ENCODE peak calls at places on chromosomes 16 and 17, in five cellular contexts. K, H, F, D and J are unnamed samples.

GRCh38 chr16:10517868-10518267 is 62.5 kb downstream of the EMP2 start:
- DNase-seq in K (no peak), F (no peak), D (no peak), H (no peak), J (no peak)

GRCh38 chr16:49785970-49786369 is 69.9 kb downstream of the ZNF423 start:
- DNase-seq in F (no peak), K (no peak), H (no peak), D (no peak), J (no peak)

GRCh38 chr17:48262982-48263586 is 155.5 kb downstream of the SNX11 start:
- DNase-seq in H (no peak), D (no peak), K (no peak), F (no peak), J (peak; percentile 14)

GRCh38 chr16:81703177-81704155 is 75.6 kb upstream of the PLCG2 start:
- DNase-seq in D (peak; percentile 39), F (peak; percentile 87), K (no peak), H (no peak), J (no peak)

GRCh38 chr17:7929158-7930029 is at the start of gene KCNAB3:
- DNase-seq in F (peak; percentile 38), H (no peak), K (peak; percentile 53), D (peak; percentile 68), J (peak; percentile 87)

GRCh38 chr17:50081757-50082156 is 13.4 kb upstream of the PDK2 start:
- DNase-seq in K (no peak), D (no peak), H (no peak), F (no peak), J (no peak)

GRCh38 chr17:64216385-64217248 is 46.4 kb downstream of the TEX2 start:
- DNase-seq in K (no peak), H (peak; percentile 94), D (no peak), F (no peak), J (no peak)

GRCh38 chr17:79831367-79832210 is 7.7 kb downstream of the CBX4 start:
- DNase-seq in F (no peak), D (no peak), H (peak; percentile 73), K (no peak), J (peak; percentile 76)

GRCh38 chr16:83603981-83604570 is 203.7 kb upstream of the HSBP1 start:
- DNase-seq in K (no peak), F (no peak), H (no peak), D (no peak), J (no peak)

GRCh38 chr17:70060415-70060814 is 14.6 kb upstream of the KCNJ16 start:
- DNase-seq in F (no peak), H (no peak), D (no peak), K (no peak), J (no peak)

GRCh38 chr17:8398980-8399379 is 1.4 kb upstream of the RNF222 start:
- DNase-seq in H (no peak), F (no peak), K (no peak), D (no peak), J (no peak)

GRCh38 chr17:55496094-55496881 is 15.0 kb downstream of the SMIM36 start:
- DNase-seq in D (no peak), F (peak; percentile 74), H (peak; percentile 28), K (no peak), J (peak; percentile 94)

GRCh38 chr16:87956771-87957279 is 5.6 kb downstream of the BANP start:
- DNase-seq in H (peak; percentile 34), F (no peak), D (no peak), K (no peak), J (peak; percentile 72)

GRCh38 chr16:21023509-21024202 is 123.1 kb downstream of the LYRM1 start:
- DNase-seq in H (no peak), K (no peak), D (no peak), F (no peak), J (no peak)

GRCh38 chr16:75345711-75346110 is 87.6 kb downstream of the CFDP1 start:
- DNase-seq in D (no peak), K (no peak), H (no peak), F (no peak), J (no peak)

GRCh38 chr17:78923660-78924453 is 1.3 kb downstream of the TIMP2 start:
- DNase-seq in K (peak; percentile 47), F (peak; percentile 72), H (no peak), D (peak; percentile 69), J (no peak)

GRCh38 chr17:39750131-39751015 is 12.6 kb downstream of the GRB7 start:
- DNase-seq in D (peak; percentile 18), K (no peak), H (peak; percentile 84), F (no peak), J (peak; percentile 80)

GRCh38 chr16:30874244-30874820 is 19.5 kb downstream of the BCL7C start:
- DNase-seq in F (peak; percentile 75), H (no peak), K (no peak), D (no peak), J (no peak)

GRCh38 chr16:87780385-87780989 is 14.7 kb upstream of the KLHDC4 start:
- DNase-seq in D (peak; percentile 59), H (no peak), F (no peak), K (peak; percentile 27), J (no peak)

GRCh38 chr16:84084570-84085270 is 32.0 kb downstream of the MBTPS1 start:
- DNase-seq in K (peak; percentile 51), F (peak; percentile 56), D (peak; percentile 81), H (peak; percentile 78), J (peak; percentile 72)

GRCh38 chr16:11497851-11498289 is 88.8 kb downstream of the LITAF start:
- DNase-seq in D (no peak), H (peak; percentile 75), K (no peak), F (no peak), J (peak; percentile 77)

GRCh38 chr17:5772720-5773119 is 188.4 kb upstream of the NLRP1 start:
- DNase-seq in D (no peak), K (no peak), H (no peak), F (peak; percentile 87), J (peak; percentile 84)

GRCh38 chr16:3092501-3092991 is 6.5 kb downstream of the ZSCAN10 start:
- DNase-seq in F (no peak), D (no peak), H (no peak), K (no peak), J (no peak)

GRCh38 chr16:82699711-82700495 is 73.1 kb downstream of the CDH13 start:
- DNase-seq in F (no peak), H (no peak), D (no peak), K (no peak), J (peak; percentile 94)

DNA sequence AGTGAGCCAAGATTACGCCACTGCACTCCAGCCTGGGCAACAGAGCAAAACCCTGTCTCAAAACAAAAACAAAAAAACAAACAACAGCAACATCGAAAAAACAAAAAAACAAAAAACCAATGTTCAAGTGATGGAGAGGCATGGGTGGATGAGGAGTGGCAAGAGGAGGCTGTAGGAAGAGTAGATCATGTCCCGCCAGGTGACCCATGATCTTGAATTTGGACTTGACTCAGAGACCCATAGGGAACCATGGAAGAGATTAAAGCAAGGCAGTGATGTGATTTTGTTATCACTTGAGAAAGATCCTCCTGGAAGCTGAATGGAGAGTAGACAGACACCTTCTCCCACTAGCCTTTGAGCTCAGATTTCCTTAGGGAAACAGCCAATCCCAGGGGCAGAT is 11.2 kb downstream of the ABAT start:
- DNase-seq in H (no peak), F (no peak), D (no peak), K (no peak), J (no peak)
- H3K27ac ChIP-seq in H (peak overlapping the region; percentile 1), F (no peak overlapping the region), D (no peak overlapping the region), K (no peak overlapping the region), J (peak overlapping the region; percentile 48)

GRCh38 chr17:1375615-1376014 is 24.4 kb downstream of the YWHAE start:
- DNase-seq in H (no peak), D (peak; percentile 47), F (no peak), K (no peak), J (no peak)
- H3K27ac ChIP-seq in H (no peak overlapping the region), D (no peak overlapping the region), F (no peak overlapping the region), K (peak overlapping the region; percentile 37), J (peak overlapping the region; percentile 42)

GRCh38 chr16:24988593-24989338 is 26.4 kb downstream of the ARHGAP17 start:
- DNase-seq in H (peak; percentile 75), D (no peak), F (peak; percentile 94), K (no peak), J (peak; percentile 21)
- H3K27ac ChIP-seq in H (peak overlapping the region; percentile 78), D (no peak overlapping the region), F (peak overlapping the region; percentile 40), K (no peak overlapping the region), J (peak overlapping the region; percentile 55)

DNA sequence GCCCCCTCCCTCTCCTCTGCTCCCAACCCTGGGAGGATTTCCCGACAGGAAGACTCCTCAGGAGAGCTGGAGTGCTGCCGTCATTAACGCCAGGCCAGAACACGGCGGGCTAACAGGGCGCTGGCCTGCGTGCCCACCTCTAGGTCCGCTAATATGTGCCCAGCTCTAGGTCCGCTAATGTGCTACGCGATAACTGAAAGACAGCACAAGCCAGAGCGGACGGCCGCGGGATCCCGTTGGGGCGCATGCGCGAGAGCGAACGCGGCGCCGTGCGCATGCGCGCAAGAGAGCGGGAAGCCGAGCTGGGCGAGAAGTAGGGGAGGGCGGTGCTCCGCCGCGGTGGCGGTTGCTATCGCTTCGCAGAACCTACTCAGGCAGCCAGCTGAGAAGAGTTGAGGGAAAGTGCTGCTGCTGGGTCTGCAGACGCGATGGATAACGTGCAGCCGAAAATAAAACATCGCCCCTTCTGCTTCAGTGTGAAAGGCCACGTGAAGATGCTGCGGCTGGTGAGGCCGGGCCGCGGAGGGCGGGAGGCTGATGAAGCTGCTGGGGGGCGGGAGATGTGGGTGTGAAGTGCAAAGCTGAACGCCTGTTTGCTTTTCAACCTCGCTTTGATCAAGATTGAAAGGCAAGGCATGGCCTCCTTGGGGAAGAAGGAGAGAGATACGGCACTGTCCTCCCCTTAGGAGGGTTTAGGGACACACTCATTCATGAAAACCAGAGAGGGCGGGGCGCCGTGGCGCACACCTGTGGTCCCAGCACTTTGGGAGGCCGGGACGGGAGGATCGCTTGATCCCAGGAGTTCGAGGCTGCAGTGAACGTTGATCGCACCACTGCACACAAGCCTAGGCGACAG is at the start of gene CKLF:
- DNase-seq in F (peak; percentile 92), H (peak; percentile 85), K (peak; percentile 85), D (peak; percentile 94), J (peak; percentile 92)
- H3K27ac ChIP-seq in F (peak within 1 kb of the TSS; percentile 23), H (peak within 1 kb of the TSS; percentile 87), K (peak within 1 kb of the TSS; percentile 86), D (peak within 1 kb of the TSS; percentile 85), J (peak within 1 kb of the TSS; percentile 82)

GRCh38 chr17:67388986-67389385 is 11.9 kb downstream of the PITPNC1 start:
- DNase-seq in K (no peak), H (no peak), D (no peak), F (no peak), J (no peak)
- H3K27ac ChIP-seq in K (peak overlapping the region; percentile 48), H (no peak overlapping the region), D (no peak overlapping the region), F (no peak overlapping the region), J (no peak overlapping the region)

GRCh38 chr17:75723201-75723930 is 2.1 kb downstream of the ITGB4 start:
- DNase-seq in K (no peak), F (peak; percentile 98), D (no peak), H (no peak), J (no peak)
- H3K27ac ChIP-seq in K (no peak overlapping the region), F (peak overlapping the region; percentile 37), D (no peak overlapping the region), H (no peak overlapping the region), J (no peak overlapping the region)

GRCh38 chr17:36977066-36977465 is 28.3 kb downstream of the AATF start:
- DNase-seq in H (no peak), F (peak; percentile 58), K (no peak), D (no peak), J (no peak)

GRCh38 chr17:36972186-36972686 is 23.5 kb downstream of the AATF start:
- DNase-seq in K (no peak), F (no peak), D (no peak), H (no peak), J (no peak)

GRCh38 chr17:36972905-36973304 is 24.2 kb downstream of the AATF start:
- DNase-seq in H (no peak), F (no peak), K (no peak), D (no peak), J (no peak)

GRCh38 chr17:36975922-36976515 is 27.3 kb downstream of the AATF start:
- DNase-seq in F (no peak), K (no peak), D (no peak), H (no peak), J (no peak)

GRCh38 chr17:36971508-36971907 is 22.8 kb downstream of the AATF start:
- DNase-seq in H (no peak), D (no peak), K (no peak), F (no peak), J (no peak)
- H3K27ac ChIP-seq in H (no peak overlapping the region), D (no peak overlapping the region), K (no peak overlapping the region), F (no peak overlapping the region), J (no peak overlapping the region)